ENCODE peak calls at places on chromosomes 7 and 10, in four cellular contexts. W is HAP-1, U is stomach, R is PC-9. M is an unnamed sample. For H3K9me3, the result is how much of the 10 kb centered on the place peaks cover.

GRCh38 chr7:44220732-44221131 is 20.0 kb downstream of the YKT6 start:
- DNase-seq in W (no peak), U (no peak), R (no peak), M (no peak)

GRCh38 chr7:55469271-55469681 is 103.0 kb downstream of the VOPP1 start:
- DNase-seq in W (no peak), U (no peak), R (no peak), M (no peak)

GRCh38 chr10:79130846-79131245 is 62.1 kb downstream of the ZMIZ1 start:
- DNase-seq in W (no peak), U (no peak), R (no peak), M (no peak)

GRCh38 chr10:53331460-53331859 is 558.9 kb upstream of the MBL2 start:
- DNase-seq in W (no peak), U (no peak), R (no peak), M (no peak)

GRCh38 chr10:106535304-106535964 is 629.1 kb downstream of the SORCS1 start:
- DNase-seq in W (no peak), U (no peak), R (no peak), M (no peak)

GRCh38 chr7:140018125-140019043 is 44.4 kb downstream of the PARP12 start:
- DNase-seq in W (no peak), U (no peak), R (no peak), M (no peak)

GRCh38 chr7:28472332-28472731 is 60.0 kb downstream of the CREB5 start:
- DNase-seq in W (no peak), U (no peak), R (no peak), M (no peak)

GRCh38 chr10:58477122-58477521 is 35.5 kb upstream of the BICC1 start:
- DNase-seq in W (no peak), U (no peak), R (no peak), M (no peak)

GRCh38 chr7:74612015-74612829 is 45.3 kb upstream of the GTF2I start:
- DNase-seq in W (peak), U (no peak), R (peak), M (no peak)

GRCh38 chr7:41116817-41117216 is 586.1 kb downstream of the INHBA start:
- DNase-seq in W (no peak), U (no peak), R (peak), M (no peak)

GRCh38 chr10:27743736-27744477 is 1.7 kb downstream of the MKX start:
- DNase-seq in W (no peak), U (no peak), R (no peak), M (no peak)

GRCh38 chr10:88661018-88661417 is 3.2 kb upstream of the LIPF start:
- DNase-seq in W (no peak), U (no peak), R (no peak), M (no peak)

GRCh38 chr10:6602700-6603084 is 22.6 kb upstream of the PRKCQ start:
- DNase-seq in W (no peak), U (no peak), R (no peak), M (no peak)

GRCh38 chr10:118800920-118801319 is 46.1 kb upstream of the CACUL1 start:
- DNase-seq in W (peak), U (peak), R (no peak), M (no peak)

GRCh38 chr7:106895246-106895864 is 30.3 kb downstream of the PIK3CG start:
- DNase-seq in W (no peak), U (no peak), R (no peak), M (no peak)

GRCh38 chr10:33808475-33808874 is 474.0 kb upstream of the NRP1 start:
- DNase-seq in W (no peak), U (no peak), R (no peak), M (no peak)

GRCh38 chr10:100621360-100622205 is 85.8 kb downstream of the HIF1AN start:
- DNase-seq in W (peak), U (no peak), R (no peak), M (no peak)

GRCh38 chr7:27210441-27211083 is 10.7 kb upstream of the HOXA13 start:
- DNase-seq in W (peak), U (no peak), R (no peak), M (no peak)

GRCh38 chr7:23246540-23246939 is at the start of gene GPNMB:
- DNase-seq in W (no peak), U (no peak), R (peak), M (no peak)

GRCh38 chr7:4602905-4603842 is 78.9 kb upstream of the FOXK1 start:
- DNase-seq in W (no peak), U (peak), R (no peak), M (no peak)

GRCh38 chr7:151237244-151238189 is 5.2 kb downstream of the CHPF2 start:
- DNase-seq in W (no peak), U (no peak), R (no peak), M (no peak)

GRCh38 chr10:21417172-21417712 is 108.2 kb downstream of the SKIDA1 start:
- DNase-seq in W (no peak), U (no peak), R (no peak), M (no peak)

GRCh38 chr7:152140560-152140959 is 115.1 kb downstream of the GALNT11 start:
- DNase-seq in W (no peak), U (no peak), R (no peak), M (no peak)

GRCh38 chr7:143120696-143121405 is 11.0 kb upstream of the PIP start:
- DNase-seq in W (no peak), U (no peak), R (no peak), M (no peak)

GRCh38 chr10:43322321-43322720 is 49.1 kb upstream of the FXYD4 start:
- DNase-seq in W (no peak), U (peak), R (no peak), M (no peak)

GRCh38 chr10:79453392-79453791 is 8.0 kb upstream of the ZCCHC24 start:
- DNase-seq in W (no peak), U (no peak), R (no peak), M (no peak)

GRCh38 chr7:69412331-69413146 is 185.7 kb upstream of the AUTS2 start:
- DNase-seq in W (no peak), U (no peak), R (peak), M (no peak)

GRCh38 chr7:124440081-124440480 is 325.5 kb downstream of the GPR37 start:
- DNase-seq in W (no peak), U (no peak), R (no peak), M (no peak)

GRCh38 chr10:121879476-121879875 is 48.4 kb downstream of the ATE1 start:
- DNase-seq in W (no peak), U (no peak), R (no peak), M (no peak)

GRCh38 chr7:155713382-155713781 is 68.9 kb downstream of the RBM33 start:
- DNase-seq in W (no peak), U (peak), R (no peak), M (no peak)

GRCh38 chr7:2729893-2730716 is 42.1 kb downstream of the AMZ1 start:
- DNase-seq in W (no peak), U (peak), R (no peak), M (no peak)

DNA sequence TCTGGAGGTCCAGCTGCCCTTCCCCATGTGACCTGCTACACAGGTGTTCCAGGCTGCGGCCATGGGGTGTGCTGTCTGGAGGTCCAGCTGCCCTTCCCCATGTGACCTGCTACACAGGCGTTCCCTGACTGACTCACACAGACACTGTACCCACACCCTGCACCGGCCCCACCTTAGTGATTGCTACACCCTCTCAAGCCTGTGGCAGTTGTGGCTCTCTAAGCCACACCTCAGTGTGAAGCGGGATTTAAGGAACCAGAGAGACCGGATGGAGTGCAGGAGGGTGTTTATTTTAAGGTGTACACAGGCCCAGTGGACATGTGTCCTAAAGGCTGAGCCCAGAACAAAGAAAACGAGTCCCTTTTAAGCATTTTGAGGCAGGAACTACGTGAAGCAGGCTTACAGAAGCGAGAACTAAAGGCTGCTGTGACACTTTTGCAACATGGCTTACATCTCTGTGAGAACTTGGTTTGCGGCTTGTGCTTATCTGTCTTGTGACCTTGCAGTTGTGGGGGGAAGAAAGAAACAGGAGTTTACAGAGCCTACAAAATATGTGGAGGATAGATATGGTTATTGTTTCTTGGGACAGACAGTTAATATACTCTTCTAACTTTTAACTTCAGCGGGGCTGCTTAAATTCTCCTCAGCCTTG is 326.4 kb downstream of the PAXIP1 start:
- DNase-seq in W (no peak), U (peak), R (no peak), M (no peak)
- H3K9me3 ChIP-seq in W (under half), U (under half), R (under half), M (under half)

GRCh38 chr7:127680983-127681382 is 29.0 kb downstream of the SND1 start:
- DNase-seq in W (no peak), U (no peak), R (no peak), M (no peak)
- H3K9me3 ChIP-seq in W (under half), U (under half), R (under half), M (under half)

DNA sequence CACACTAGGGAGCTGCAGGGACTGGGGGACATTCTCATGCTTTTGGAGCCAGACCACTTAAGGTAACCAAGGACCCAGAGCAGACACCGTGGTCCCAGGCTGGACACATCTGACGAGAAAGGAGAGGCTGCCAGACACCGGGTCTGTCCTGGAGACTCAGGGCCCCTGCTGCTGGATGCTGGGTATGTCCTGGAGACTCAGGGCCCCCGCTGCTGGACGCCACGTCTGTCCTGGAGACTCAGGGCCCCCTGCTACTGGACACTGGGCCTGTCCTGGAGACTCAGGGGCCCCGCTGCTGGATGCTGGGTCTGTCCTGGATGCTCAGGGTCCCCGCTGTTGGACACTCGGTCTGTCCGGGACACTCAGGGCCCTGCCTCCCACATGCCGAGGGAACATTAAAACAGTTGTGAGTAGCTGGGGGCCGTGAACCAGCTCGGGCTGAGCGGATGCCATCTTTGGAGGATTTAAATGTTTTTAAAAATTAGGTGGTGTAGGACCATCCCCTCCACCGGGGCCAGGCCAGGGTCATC is 249.7 kb downstream of the DNAJB6 start:
- DNase-seq in W (no peak), U (no peak), R (no peak), M (no peak)
- H3K9me3 ChIP-seq in W (under half), U (under half), R (under half), M (under half)

GRCh38 chr7:67947191-67947590 is 950.6 kb downstream of the TYW1 start:
- DNase-seq in W (no peak), U (no peak), R (no peak), M (no peak)
- H3K9me3 ChIP-seq in W (under half), U (under half), R (under half), M (under half)

GRCh38 chr10:18567343-18567856 is 84.0 kb downstream of the NSUN6 start:
- DNase-seq in W (no peak), U (no peak), R (no peak), M (no peak)
- H3K9me3 ChIP-seq in W (under half), U (under half), R (under half), M (under half)

DNA sequence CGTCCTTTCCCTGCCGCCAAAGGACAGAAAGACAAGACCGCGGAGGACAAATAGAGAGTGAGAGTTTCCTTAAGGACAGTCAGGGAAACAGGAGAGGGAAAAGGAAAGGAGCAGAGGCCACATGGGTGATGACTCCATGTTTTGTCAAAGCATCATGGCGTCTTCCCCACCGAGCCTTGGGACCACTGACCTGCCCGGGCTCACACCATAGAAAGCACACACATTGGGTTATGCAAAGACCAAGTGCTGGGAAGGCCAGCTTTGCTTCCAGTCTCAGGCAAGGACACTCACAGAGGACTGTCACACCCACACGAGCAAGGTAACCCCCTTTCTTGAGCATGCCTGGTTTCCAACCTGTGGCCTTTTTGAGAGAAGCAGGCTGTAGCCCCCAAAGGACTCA is 23.3 kb upstream of the HABP2 start:
- DNase-seq in W (no peak), U (peak), R (no peak), M (no peak)
- H3K9me3 ChIP-seq in W (under half), U (under half), R (under half), M (under half)

GRCh38 chr7:136303162-136303561 is 326.0 kb upstream of the MTPN start:
- DNase-seq in W (no peak), U (no peak), R (no peak), M (no peak)
- H3K9me3 ChIP-seq in W (under half), U (under half), R (under half), M (under half)

M was measured in T-helper 17 cell.